ENCODE peak calls at places on chromosomes 11 and 22, in eight cellular contexts. U, L, O, H, B, T, Q and Y are unnamed samples.

GRCh38 chr11:27997344-27997743 is 110.6 kb downstream of the KIF18A start:
- DNase-seq in Q (no peak), O (no peak), U (no peak), L (no peak), T (no peak), B (no peak), H (peak; percentile 48), Y (no peak)

GRCh38 chr11:69537126-69537525 is 55.7 kb downstream of the LINC01488 start:
- DNase-seq in O (no peak), T (no peak), B (no peak), Q (no peak), U (no peak), L (no peak), H (no peak), Y (no peak)

GRCh38 chr11:47010192-47010591 is 73.6 kb downstream of the CSTPP1 start:
- DNase-seq in O (no peak), U (no peak), B (no peak), L (no peak), H (no peak), Q (no peak), T (no peak), Y (no peak)

GRCh38 chr11:120528749-120529148 is 17.2 kb downstream of the GRIK4 start:
- DNase-seq in L (no peak), U (no peak), H (no peak), O (no peak), T (no peak), Q (no peak), B (no peak), Y (no peak)

GRCh38 chr11:117076941-117077659 is 21.1 kb downstream of the SIK3 start:
- DNase-seq in U (no peak), Q (no peak), B (no peak), H (no peak), L (no peak), O (no peak), T (no peak), Y (no peak)

GRCh38 chr22:37381489-37381888 is 45.8 kb downstream of the ELFN2 start:
- DNase-seq in U (no peak), O (no peak), H (no peak), L (no peak), B (no peak), T (no peak), Q (no peak), Y (no peak)

GRCh38 chr11:645536-645935 is 8.5 kb downstream of the DRD4 start:
- DNase-seq in Q (no peak), U (no peak), B (no peak), O (no peak), L (no peak), T (no peak), H (no peak), Y (no peak)

GRCh38 chr22:28075260-28075981 is 156.4 kb upstream of the PITPNB start:
- DNase-seq in L (peak; percentile 5), O (no peak), B (peak; percentile 55), U (no peak), Q (no peak), H (peak; percentile 3), T (no peak), Y (peak; percentile 63)

GRCh38 chr22:28951969-28952521 is 68.7 kb downstream of the ZNRF3 start:
- DNase-seq in O (no peak), T (no peak), U (no peak), L (no peak), H (no peak), Q (no peak), B (no peak), Y (peak; percentile 73)

GRCh38 chr11:30406978-30407762 is 84.3 kb downstream of the ARL14EP start:
- DNase-seq in Q (no peak), H (no peak), O (no peak), T (no peak), L (no peak), U (no peak), B (no peak), Y (no peak)

GRCh38 chr22:29128891-29129643 is 56.2 kb downstream of the KREMEN1 start:
- DNase-seq in O (no peak), U (no peak), B (no peak), H (peak; percentile 78), T (no peak), Q (no peak), L (no peak), Y (no peak)

GRCh38 chr22:25555506-25556060 is 8.9 kb upstream of the GRK3 start:
- DNase-seq in L (peak; percentile 48), U (peak; percentile 32), O (no peak), Q (no peak), H (no peak), T (no peak), B (no peak), Y (no peak)

GRCh38 chr11:70397336-70397982 is 870 bp upstream of the CTTN start:
- DNase-seq in O (no peak), B (no peak), L (no peak), Q (no peak), U (peak; percentile 77), H (peak; percentile 48), T (peak; percentile 57), Y (no peak)

GRCh38 chr22:42959472-42960145 is 55.3 kb downstream of the PACSIN2 start:
- DNase-seq in T (peak; percentile 64), Q (no peak), O (no peak), L (no peak), U (no peak), B (peak; percentile 76), H (peak; percentile 39), Y (no peak)

GRCh38 chr11:47099918-47100315 is 76.8 kb downstream of the ARFGAP2 start:
- DNase-seq in H (no peak), O (no peak), B (no peak), Q (no peak), T (no peak), U (no peak), L (no peak), Y (no peak)

GRCh38 chr11:7892059-7892699 is 38.9 kb downstream of the OR10A6 start:
- DNase-seq in B (peak; percentile 38), U (peak; percentile 83), H (peak; percentile 81), T (no peak), Q (no peak), L (no peak), O (no peak), Y (peak; percentile 59)

GRCh38 chr11:66068923-66069714 is 953 bp upstream of the PACS1 start:
- DNase-seq in T (peak; percentile 53), O (no peak), U (peak; percentile 89), H (peak; percentile 81), B (no peak), Q (no peak), L (no peak), Y (peak; percentile 53)

GRCh38 chr11:84430661-84431060 is 1144.5 kb upstream of the CCDC90B start:
- DNase-seq in B (no peak), U (no peak), T (no peak), O (no peak), Q (no peak), H (no peak), L (no peak), Y (no peak)

GRCh38 chr22:45094826-45095225 is 68.9 kb upstream of the NUP50 start:
- DNase-seq in O (no peak), B (no peak), L (no peak), H (no peak), U (no peak), T (no peak), Q (no peak), Y (no peak)

GRCh38 chr22:38540731-38541130 is 29.3 kb downstream of the DMC1 start:
- DNase-seq in U (no peak), L (no peak), H (no peak), T (no peak), Q (no peak), B (no peak), O (no peak), Y (no peak)